ENCODE peak calls at places on chromosomes 13 and 19, in seven cellular contexts. Z, L, X, J, B, N and A are unnamed samples.

GRCh38 chr13:52447815-52448552 is 2.5 kb downstream of the VPS36 start:
- DNase-seq in Z (no peak), L (no peak), X (no peak), J (no peak), B (no peak), N (no peak), A (no peak)

GRCh38 chr13:111577956-111578595 is 257.6 kb downstream of the TEX29 start:
- DNase-seq in Z (no peak), L (no peak), X (no peak), J (no peak), B (no peak), N (no peak), A (no peak)

GRCh38 chr13:40910324-40911050 is 108.6 kb downstream of the ELF1 start:
- DNase-seq in Z (no peak), L (no peak), X (no peak), J (no peak), B (no peak), N (no peak), A (no peak)

GRCh38 chr13:25980255-25980654 is 71.6 kb downstream of the SHISA2 start:
- DNase-seq in Z (peak; percentile 33), L (no peak), X (peak; percentile 19), J (peak; percentile 66), B (no peak), N (no peak), A (no peak)

GRCh38 chr19:16944626-16945363 is 56.0 kb downstream of the F2RL3 start:
- DNase-seq in Z (peak; percentile 59), L (peak; percentile 50), X (no peak), J (no peak), B (no peak), N (no peak), A (no peak)

GRCh38 chr19:41699968-41700323 is 8.5 kb upstream of the CEACAM5 start:
- DNase-seq in Z (no peak), L (no peak), X (no peak), J (no peak), B (no peak), N (peak; percentile 18), A (no peak)

GRCh38 chr13:108705031-108705430 is 75.6 kb downstream of the MYO16 start:
- DNase-seq in Z (no peak), L (no peak), X (no peak), J (no peak), B (no peak), N (no peak), A (no peak)

GRCh38 chr13:54194233-54195024 is 1165.8 kb downstream of the OLFM4 start:
- DNase-seq in Z (no peak), L (no peak), X (no peak), J (peak; percentile 91), B (no peak), N (no peak), A (no peak)

GRCh38 chr19:36526581-36526980 is 1.5 kb downstream of the ZNF260 start:
- DNase-seq in Z (no peak), L (no peak), X (no peak), J (no peak), B (no peak), N (no peak), A (no peak)

GRCh38 chr19:1511989-1512338 is 855 bp downstream of the ADAMTSL5 start:
- DNase-seq in Z (no peak), L (no peak), X (no peak), J (no peak), B (no peak), N (no peak), A (no peak)

GRCh38 chr13:75372923-75373841 is 108.8 kb downstream of the TBC1D4 start:
- DNase-seq in Z (no peak), L (no peak), X (no peak), J (no peak), B (no peak), N (no peak), A (no peak)

GRCh38 chr13:30759748-30760147 is 24.4 kb downstream of the ALOX5AP start:
- DNase-seq in Z (no peak), L (no peak), X (no peak), J (no peak), B (no peak), N (no peak), A (no peak)

GRCh38 chr13:39273953-39274352 is 235.7 kb downstream of the NHLRC3 start:
- DNase-seq in Z (no peak), L (no peak), X (no peak), J (peak; percentile 20), B (no peak), N (no peak), A (peak; percentile 38)

GRCh38 chr13:113562085-113562749 is 22.3 kb upstream of the TFDP1 start:
- DNase-seq in Z (peak; percentile 76), L (peak; percentile 63), X (peak; percentile 71), J (peak; percentile 63), B (peak; percentile 14), N (peak; percentile 53), A (peak; percentile 75)

GRCh38 chr19:29247051-29247450 is 34.1 kb upstream of the UQCRFS1 start:
- DNase-seq in Z (no peak), L (no peak), X (no peak), J (no peak), B (no peak), N (no peak), A (no peak)

GRCh38 chr13:98626298-98626940 is 49.5 kb upstream of the STK24 start:
- DNase-seq in Z (no peak), L (no peak), X (no peak), J (no peak), B (no peak), N (no peak), A (no peak)

GRCh38 chr19:32581704-32582164 is 744 bp downstream of the PDCD5 start:
- DNase-seq in Z (peak; percentile 34), L (peak; percentile 37), X (no peak), J (no peak), B (no peak), N (no peak), A (peak; percentile 15)

GRCh38 chr13:99311748-99312492 is 4.7 kb upstream of the GPR183 start:
- DNase-seq in Z (no peak), L (no peak), X (no peak), J (no peak), B (no peak), N (no peak), A (no peak)

GRCh38 chr19:14472202-14472961 is 2.8 kb downstream of the PTGER1 start:
- DNase-seq in Z (peak; percentile 86), L (peak; percentile 83), X (peak; percentile 38), J (peak; percentile 22), B (peak; percentile 76), N (no peak), A (peak; percentile 53)

GRCh38 chr19:23482829-23483228 is 87.6 kb upstream of the ZNF91 start:
- DNase-seq in Z (no peak), L (no peak), X (no peak), J (no peak), B (no peak), N (no peak), A (no peak)

GRCh38 chr19:13055213-13056051 is 47.2 kb downstream of the LYL1 start:
- DNase-seq in Z (peak; percentile 60), L (peak; percentile 80), X (no peak), J (no peak), B (no peak), N (no peak), A (no peak)

GRCh38 chr19:35512831-35513230 is 618 bp downstream of the DMKN start:
- DNase-seq in Z (no peak), L (no peak), X (no peak), J (no peak), B (no peak), N (no peak), A (no peak)

GRCh38 chr13:95641961-95642621 is 2.4 kb downstream of the DZIP1 start:
- DNase-seq in Z (peak; percentile 37), L (peak; percentile 54), X (peak; percentile 45), J (no peak), B (no peak), N (no peak), A (peak; percentile 50)

GRCh38 chr19:56111601-56112312 is 9.3 kb downstream of the ZNF787 start:
- DNase-seq in Z (peak; percentile 55), L (peak; percentile 44), X (no peak), J (no peak), B (peak; percentile 84), N (no peak), A (no peak)

GRCh38 chr19:4620675-4621074 is 18.6 kb upstream of the TNFAIP8L1 start:
- DNase-seq in Z (no peak), L (no peak), X (no peak), J (no peak), B (no peak), N (no peak), A (no peak)

GRCh38 chr13:99834246-99834645 is 137.3 kb downstream of the ZIC5 start:
- DNase-seq in Z (no peak), L (no peak), X (no peak), J (no peak), B (no peak), N (no peak), A (no peak)

GRCh38 chr19:16702123-16702522 is 17.5 kb upstream of the NWD1 start:
- DNase-seq in Z (no peak), L (peak; percentile 23), X (no peak), J (no peak), B (no peak), N (peak; percentile 58), A (no peak)

GRCh38 chr13:70253411-70253810 is 145.2 kb upstream of the KLHL1 start:
- DNase-seq in Z (no peak), L (no peak), X (no peak), J (no peak), B (no peak), N (no peak), A (no peak)

GRCh38 chr13:21800847-21801616 is 130.2 kb downstream of the FGF9 start:
- DNase-seq in Z (no peak), L (no peak), X (no peak), J (no peak), B (no peak), N (no peak), A (no peak)

GRCh38 chr13:22897571-22898314 is 283.0 kb upstream of the SGCG start:
- DNase-seq in Z (no peak), L (no peak), X (no peak), J (no peak), B (no peak), N (no peak), A (no peak)

GRCh38 chr13:105328212-105328611 is 1207.2 kb downstream of the EFNB2 start:
- DNase-seq in Z (no peak), L (no peak), X (no peak), J (no peak), B (no peak), N (no peak), A (no peak)

GRCh38 chr19:48754950-48755645 is at the start of gene FGF21:
- DNase-seq in Z (no peak), L (no peak), X (no peak), J (no peak), B (no peak), N (no peak), A (no peak)

GRCh38 chr19:8532170-8532569 is 18.2 kb upstream of the ZNF414 start:
- DNase-seq in Z (no peak), L (no peak), X (no peak), J (no peak), B (no peak), N (no peak), A (no peak)

GRCh38 chr19:10478476-10478875 is 24.7 kb downstream of the KEAP1 start:
- DNase-seq in Z (no peak), L (no peak), X (no peak), J (no peak), B (no peak), N (no peak), A (no peak)

GRCh38 chr19:56959211-56959610 is 118.7 kb upstream of the PEG3 start:
- DNase-seq in Z (no peak), L (no peak), X (no peak), J (no peak), B (no peak), N (no peak), A (no peak)

GRCh38 chr19:44955500-44956439 is 590 bp downstream of the CLPTM1 start:
- DNase-seq in Z (no peak), L (no peak), X (no peak), J (no peak), B (no peak), N (no peak), A (peak; percentile 31)

GRCh38 chr13:50283017-50283416 is 267.8 kb downstream of the KCNRG start:
- DNase-seq in Z (no peak), L (no peak), X (no peak), J (no peak), B (no peak), N (no peak), A (no peak)